ENCODE peak calls at places on chromosomes 2 and 18, in six cellular contexts. R is H1, T is K562, F is HepG2, L is GM12878, D is GM12891. H is an unnamed sample.

GRCh38 chr2:67726416-67726815 is 329.3 kb downstream of the ETAA1 start:
- DNase-seq in R (no peak), T (no peak), F (no peak), L (no peak), D (no peak), H (no peak)

GRCh38 chr2:43576983-43577892 is 18.6 kb downstream of the THADA start:
- DNase-seq in R (no peak), T (peak), F (peak), L (no peak), D (no peak), H (no peak)

GRCh38 chr18:48928787-48929186 is 22.0 kb downstream of the SMAD7 start:
- DNase-seq in R (no peak), T (no peak), F (peak), L (peak), D (no peak), H (peak)

GRCh38 chr18:75212626-75213110 is 2.1 kb downstream of the TSHZ1 start:
- DNase-seq in R (no peak), T (no peak), F (peak), L (no peak), D (no peak), H (no peak)

GRCh38 chr2:1767939-1768691 is 23.8 kb upstream of the PXDN start:
- DNase-seq in R (no peak), T (no peak), F (no peak), L (no peak), D (no peak), H (no peak)

GRCh38 chr2:40371525-40372277 is 80.2 kb downstream of the SLC8A1 start:
- DNase-seq in R (peak), T (no peak), F (no peak), L (no peak), D (no peak), H (no peak)

GRCh38 chr2:73896362-73897239 is 3.8 kb downstream of the ACTG2 start:
- DNase-seq in R (no peak), T (no peak), F (no peak), L (peak), D (no peak), H (no peak)

GRCh38 chr2:11406492-11407381 is 59.2 kb downstream of the E2F6 start:
- DNase-seq in R (no peak), T (peak), F (no peak), L (no peak), D (no peak), H (no peak)

GRCh38 chr18:77074431-77074830 is 58.2 kb downstream of the MBP start:
- DNase-seq in R (no peak), T (no peak), F (no peak), L (no peak), D (no peak), H (no peak)

GRCh38 chr2:234682492-234683228 is 185.8 kb upstream of the ARL4C start:
- DNase-seq in R (no peak), T (no peak), F (peak), L (no peak), D (no peak), H (no peak)

GRCh38 chr2:131835621-131836091 is 308.0 kb downstream of the CCDC74A start:
- DNase-seq in R (no peak), T (no peak), F (no peak), L (no peak), D (no peak), H (no peak)

GRCh38 chr2:163757811-163758210 is 22.0 kb upstream of the FIGN start:
- DNase-seq in R (no peak), T (no peak), F (no peak), L (no peak), D (no peak), H (no peak)

GRCh38 chr2:26581266-26581990 is 59.7 kb downstream of the CIB4 start:
- DNase-seq in R (no peak), T (no peak), F (no peak), L (no peak), D (no peak), H (no peak)

GRCh38 chr2:8000861-8001260 is 681.0 kb upstream of the ID2 start:
- DNase-seq in R (no peak), T (no peak), F (no peak), L (no peak), D (no peak), H (no peak)

GRCh38 chr2:240557808-240558207 is at the start of gene ANKMY1:
- DNase-seq in R (no peak), T (no peak), F (no peak), L (no peak), D (peak), H (peak)

GRCh38 chr2:10971855-10972348 is 60.2 kb downstream of the KCNF1 start:
- DNase-seq in R (no peak), T (no peak), F (no peak), L (no peak), D (no peak), H (no peak)

GRCh38 chr2:171185941-171186340 is 25.2 kb upstream of the TLK1 start:
- DNase-seq in R (no peak), T (no peak), F (no peak), L (no peak), D (no peak), H (no peak)

GRCh38 chr2:186848873-186849578 is at the start of gene ZSWIM2:
- DNase-seq in R (peak), T (no peak), F (peak), L (no peak), D (peak), H (no peak)

GRCh38 chr18:77042583-77042982 is 90.0 kb downstream of the MBP start:
- DNase-seq in R (no peak), T (no peak), F (no peak), L (no peak), D (no peak), H (no peak)

GRCh38 chr2:225806105-225806504 is 406.6 kb downstream of the NYAP2 start:
- DNase-seq in R (no peak), T (no peak), F (no peak), L (no peak), D (no peak), H (no peak)

GRCh38 chr2:59816075-59816474 is 737.4 kb downstream of the BCL11A start:
- DNase-seq in R (no peak), T (no peak), F (no peak), L (no peak), D (no peak), H (no peak)

GRCh38 chr18:73004260-73004659 is 136.5 kb upstream of the NETO1 start:
- DNase-seq in R (no peak), T (no peak), F (peak), L (no peak), D (no peak), H (no peak)

GRCh38 chr2:231359484-231359883 is 36.0 kb upstream of the B3GNT7 start:
- DNase-seq in R (no peak), T (no peak), F (no peak), L (no peak), D (no peak), H (no peak)

GRCh38 chr2:236743623-236744280 is 174.1 kb downstream of the ACKR3 start:
- DNase-seq in R (no peak), T (no peak), F (no peak), L (no peak), D (no peak), H (no peak)

GRCh38 chr2:45007961-45008295 is 1.3 kb downstream of the SIX2 start:
- DNase-seq in R (no peak), T (no peak), F (no peak), L (no peak), D (no peak), H (no peak)

GRCh38 chr2:47087051-47087450 is 68.1 kb downstream of the STPG4 start:
- DNase-seq in R (no peak), T (no peak), F (no peak), L (no peak), D (no peak), H (no peak)

GRCh38 chr2:47086571-47086970 is 68.5 kb downstream of the STPG4 start:
- DNase-seq in R (no peak), T (no peak), F (no peak), L (no peak), D (no peak), H (no peak)

GRCh38 chr2:47088371-47089082 is 66.6 kb downstream of the STPG4 start:
- DNase-seq in R (no peak), T (peak), F (peak), L (no peak), D (no peak), H (no peak)

GRCh38 chr2:47083886-47084682 is 71.0 kb downstream of the STPG4 start:
- DNase-seq in R (no peak), T (no peak), F (no peak), L (no peak), D (no peak), H (no peak)

GRCh38 chr2:47086054-47086471 is 69.0 kb downstream of the STPG4 start:
- DNase-seq in R (no peak), T (no peak), F (no peak), L (no peak), D (no peak), H (no peak)
- TF ChIP-seq TAF1 in R (no peak), T (no peak), F (no peak), L (no peak), D (no peak), H (no peak)

GRCh38 chr2:15731889-15732271 is 140.2 kb downstream of the DDX1 start:
- DNase-seq in R (no peak), T (no peak), F (no peak), L (no peak), D (no peak), H (no peak)

GRCh38 chr2:15729001-15729400 is 137.3 kb downstream of the DDX1 start:
- DNase-seq in R (no peak), T (no peak), F (no peak), L (no peak), D (no peak), H (no peak)

GRCh38 chr2:15731213-15731888 is 139.7 kb downstream of the DDX1 start:
- DNase-seq in R (no peak), T (no peak), F (no peak), L (no peak), D (no peak), H (no peak)

GRCh38 chr2:15729709-15730544 is 138.3 kb downstream of the DDX1 start:
- DNase-seq in R (no peak), T (no peak), F (no peak), L (no peak), D (no peak), H (no peak)

DNA sequence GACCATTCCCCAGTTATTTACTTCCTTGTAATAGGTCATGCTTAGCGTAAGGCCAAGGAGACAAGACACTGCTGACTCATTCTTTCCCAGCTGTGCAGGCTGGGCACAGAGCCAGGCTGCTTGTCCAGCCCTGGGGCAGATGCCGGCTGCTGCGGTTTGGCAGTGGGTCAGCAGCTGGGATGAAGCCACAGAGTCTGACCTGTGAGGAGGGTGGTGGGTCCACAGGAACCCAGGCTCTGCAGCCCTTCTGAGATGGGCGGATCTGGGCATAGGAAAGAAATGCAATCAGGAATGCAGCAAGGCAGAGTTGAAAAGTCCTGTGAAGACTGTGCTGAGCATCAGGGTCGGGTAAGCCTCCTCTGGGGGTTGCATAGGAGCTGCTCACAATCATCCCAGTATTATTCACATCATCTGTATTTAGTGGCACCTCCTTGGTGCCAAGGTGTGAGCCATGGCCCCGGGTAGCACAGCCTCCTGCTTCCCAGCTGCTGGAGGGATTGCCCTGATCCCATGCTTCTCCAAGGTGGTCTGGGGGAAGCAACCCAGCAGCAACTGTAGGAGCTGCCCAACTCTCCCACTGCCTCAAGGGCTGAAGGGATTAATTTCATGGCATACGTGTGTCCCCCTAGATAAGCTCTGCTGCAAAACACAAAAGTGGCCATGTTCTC is 139.0 kb downstream of the DDX1 start:
- DNase-seq in R (no peak), T (peak), F (peak), L (peak), D (no peak), H (no peak)
- TF ChIP-seq POLR2AphosphoS5 in R (no peak), T (peak), F (no peak), L (no peak), D (no peak), H (no peak)

DNA sequence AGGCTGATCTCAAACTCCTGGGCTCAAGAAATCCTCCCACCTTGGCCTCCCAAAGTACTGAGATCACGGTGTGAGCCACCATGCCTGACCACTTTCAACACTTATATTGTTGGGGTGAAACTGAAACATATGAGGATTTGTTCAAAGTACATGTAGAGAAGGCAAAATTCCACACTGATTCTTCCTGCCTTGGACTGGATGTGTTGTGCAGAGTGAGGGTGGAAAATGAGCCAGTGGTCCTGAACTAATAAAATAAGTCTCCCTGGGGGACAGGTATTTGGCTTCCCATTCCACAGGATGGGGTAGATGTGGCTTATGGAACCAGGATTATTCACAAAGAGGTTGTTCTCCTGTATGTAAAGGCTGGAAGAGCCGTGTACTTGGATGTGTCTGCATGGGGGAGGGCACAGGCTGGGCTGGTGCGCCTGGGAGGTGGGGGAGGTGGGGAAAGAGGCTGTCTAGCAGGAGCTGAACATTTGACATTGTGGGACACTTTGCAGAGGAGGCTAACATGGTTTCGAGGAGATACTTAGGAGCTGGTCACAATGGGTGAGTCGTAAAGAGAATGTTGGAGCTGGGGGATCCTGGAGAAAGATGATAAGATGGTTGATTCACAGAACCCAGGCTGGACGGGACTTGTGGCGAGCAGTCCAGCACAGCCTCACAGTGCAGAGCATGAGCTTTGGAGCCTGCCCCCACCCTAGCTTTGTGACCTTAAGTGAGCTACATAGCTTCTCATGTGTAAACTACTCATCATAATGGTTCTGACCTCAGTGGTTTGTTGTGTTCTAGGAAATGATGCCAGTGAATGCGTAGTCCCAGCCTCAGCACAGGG is at the start of gene TXNDC2:
- DNase-seq in R (no peak), T (peak), F (no peak), L (no peak), D (no peak), H (no peak)
- TF ChIP-seq POLR2A in R (no peak), T (peak), F (no peak), L (no peak), D (no peak), H (no peak)

GRCh38 chr18:36899289-36899688 is 70.4 kb downstream of the KIAA1328 start:
- DNase-seq in R (no peak), T (peak), F (peak), L (no peak), D (peak), H (no peak)
- TF ChIP-seq TAF1 in R (no peak), T (no peak), F (no peak), L (no peak), D (no peak), H (no peak)

GRCh38 chr18:58087928-58088722 is 44.1 kb downstream of the NEDD4L start:
- DNase-seq in R (no peak), T (peak), F (no peak), L (no peak), D (no peak), H (no peak)

GRCh38 chr18:58091099-58091611 is 47.1 kb downstream of the NEDD4L start:
- DNase-seq in R (no peak), T (no peak), F (no peak), L (peak), D (peak), H (no peak)

GRCh38 chr18:58093311-58093790 is 49.3 kb downstream of the NEDD4L start:
- DNase-seq in R (no peak), T (no peak), F (no peak), L (no peak), D (no peak), H (no peak)

DNA sequence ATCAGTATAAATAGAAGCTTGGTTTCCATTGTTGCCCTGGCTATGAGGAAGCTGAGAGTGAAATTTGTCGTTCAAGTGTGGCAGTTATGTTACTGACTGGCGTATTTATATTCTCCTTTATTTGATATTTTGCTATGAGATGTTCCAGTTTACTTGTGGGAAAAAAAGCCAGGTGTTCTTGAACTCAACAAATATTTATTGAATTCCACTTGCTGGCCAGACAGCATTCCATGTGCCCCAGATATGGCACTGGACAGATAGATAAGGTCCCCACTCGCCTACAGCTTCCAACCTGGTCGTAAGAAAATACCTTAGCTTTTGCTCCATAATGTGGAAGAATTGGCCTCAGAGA is 44.7 kb downstream of the NEDD4L start:
- DNase-seq in R (no peak), T (no peak), F (no peak), L (no peak), D (no peak), H (no peak)
- TF ChIP-seq POLR2AphosphoS5 in R (no peak), T (no peak), F (no peak), L (no peak), D (no peak), H (no peak)

GRCh38 chr18:21450913-21451312 is 149.6 kb downstream of the ESCO1 start:
- DNase-seq in R (no peak), T (no peak), F (no peak), L (no peak), D (no peak), H (no peak)

GRCh38 chr18:21452381-21452780 is 148.1 kb downstream of the ESCO1 start:
- DNase-seq in R (no peak), T (no peak), F (no peak), L (no peak), D (no peak), H (no peak)

GRCh38 chr18:21454725-21455124 is 145.8 kb downstream of the ESCO1 start:
- DNase-seq in R (no peak), T (no peak), F (no peak), L (no peak), D (no peak), H (no peak)

GRCh38 chr18:21452808-21453511 is 147.5 kb downstream of the ESCO1 start:
- DNase-seq in R (no peak), T (no peak), F (no peak), L (no peak), D (no peak), H (no peak)

GRCh38 chr18:21453512-21453862 is 147.0 kb downstream of the ESCO1 start:
- DNase-seq in R (no peak), T (no peak), F (no peak), L (no peak), D (no peak), H (no peak)
- TF ChIP-seq POLR2A in R (no peak), T (no peak), F (no peak), L (no peak), D (no peak), H (no peak)

GRCh38 chr2:214533511-214533910 is 122.7 kb downstream of the VWC2L start:
- DNase-seq in R (no peak), T (no peak), F (no peak), L (no peak), D (no peak), H (no peak)
- TF ChIP-seq TAF1 in R (no peak), T (no peak), F (no peak), L (no peak), D (no peak), H (no peak)

GRCh38 chr2:72827495-72827894 is 1.7 kb upstream of the EXOC6B start:
- DNase-seq in R (no peak), T (no peak), F (no peak), L (no peak), D (no peak), H (no peak)

GRCh38 chr2:72827999-72828646 is 2.3 kb upstream of the EXOC6B start:
- DNase-seq in R (no peak), T (no peak), F (peak), L (no peak), D (no peak), H (no peak)

GRCh38 chr2:72826156-72826477 is 284 bp upstream of the EXOC6B start:
- DNase-seq in R (no peak), T (no peak), F (no peak), L (no peak), D (no peak), H (no peak)

GRCh38 chr2:72824224-72824842 is 1.5 kb downstream of the EXOC6B start:
- DNase-seq in R (no peak), T (peak), F (no peak), L (no peak), D (no peak), H (no peak)

DNA sequence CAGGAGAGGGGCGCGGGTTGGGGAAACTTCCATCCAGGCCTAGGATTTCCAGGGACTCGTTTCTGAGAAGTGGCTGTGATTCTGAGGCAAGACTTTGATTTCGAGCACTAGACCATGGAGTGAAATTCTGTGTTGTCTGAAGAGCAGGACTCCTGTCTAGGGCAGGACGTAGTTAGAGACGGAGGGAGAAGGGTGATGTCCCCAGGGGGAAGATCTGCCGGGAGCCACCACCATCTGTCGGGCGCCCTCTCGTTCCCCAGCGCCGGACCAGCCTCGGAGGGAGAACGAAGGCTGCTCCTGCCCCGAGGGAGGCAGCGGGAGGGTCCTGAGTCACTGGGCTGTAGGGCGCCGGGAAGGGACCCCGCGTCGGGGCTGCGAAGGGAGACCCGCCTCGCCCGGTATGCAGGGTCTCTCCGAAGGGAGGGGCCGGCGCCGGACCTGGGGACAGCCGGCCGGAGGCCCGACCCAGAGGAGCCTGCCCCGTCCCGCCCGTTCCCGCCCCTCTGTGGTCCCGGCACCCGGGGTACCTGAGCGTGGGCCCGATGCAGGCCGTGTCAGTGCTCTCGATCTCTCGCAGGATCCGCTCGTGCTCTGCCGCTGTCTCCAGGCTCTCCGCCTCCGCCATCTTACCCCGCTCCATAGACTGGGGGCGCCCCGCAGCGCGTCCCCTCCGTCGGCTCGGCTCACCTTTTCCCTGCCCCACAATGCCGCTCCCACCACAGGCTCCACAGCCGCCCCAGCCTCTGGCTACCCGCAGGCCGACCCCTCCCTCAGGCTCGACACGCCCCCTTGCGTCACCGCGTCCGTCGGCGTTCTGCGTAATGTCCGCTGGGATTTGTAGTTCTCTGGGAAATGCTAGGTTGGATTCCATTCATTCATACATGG is at the start of gene EXOC6B:
- DNase-seq in R (peak), T (peak), F (peak), L (peak), D (peak), H (peak)
- TF ChIP-seq POLR2AphosphoS5 in R (peak), T (no peak), F (peak), L (no peak), D (no peak), H (no peak)

H was measured in GM12892.